ENCODE peak calls at places on chromosomes 5 and 9, in nine cellular contexts. S, B, L, F, D, Y, G, C and X are unnamed samples.

GRCh38 chr9:129938291-129938979 is 103.2 kb downstream of the USP20 start:
- ATAC-seq in L (no peak), D (no peak), G (no peak), Y (no peak), C (no peak), B (no peak), S (no peak), F (peak; percentile 22), X (peak; percentile 48)

GRCh38 chr5:167755420-167755819 is 536.0 kb upstream of the WWC1 start:
- ATAC-seq in F (no peak), D (no peak), G (no peak), C (no peak), B (no peak), L (no peak), S (no peak), Y (no peak), X (no peak)

GRCh38 chr5:171629221-171630005 is 156.2 kb upstream of the SMIM23 start:
- ATAC-seq in D (peak; percentile 74), Y (no peak), G (no peak), F (peak; percentile 56), S (no peak), C (no peak), L (peak; percentile 28), B (peak; percentile 53), X (no peak)

GRCh38 chr5:76548525-76549229 is 74.5 kb downstream of the F2RL2 start:
- ATAC-seq in S (no peak), B (peak; percentile 83), D (no peak), G (peak; percentile 83), C (no peak), L (no peak), F (no peak), Y (no peak), X (no peak)

GRCh38 chr5:135208555-135209494 is 174.8 kb upstream of the PITX1 start:
- ATAC-seq in G (no peak), Y (peak; percentile 76), S (no peak), D (peak; percentile 74), L (no peak), C (no peak), F (peak; percentile 73), B (peak; percentile 54), X (peak; percentile 60)

GRCh38 chr9:128421474-128422010 is 885 bp downstream of the CERCAM start:
- ATAC-seq in D (no peak), L (peak; percentile 1), Y (no peak), G (no peak), B (no peak), C (no peak), F (peak; percentile 5), S (no peak), X (peak; percentile 35)

GRCh38 chr5:10485897-10486296 is 44.2 kb downstream of the ROPN1L start:
- ATAC-seq in L (peak; percentile 34), S (no peak), B (no peak), C (no peak), D (no peak), F (peak; percentile 28), G (no peak), Y (no peak), X (no peak)

GRCh38 chr9:109022909-109023308 is 9.6 kb upstream of the CTNNAL1 start:
- ATAC-seq in L (no peak), D (peak; percentile 80), S (no peak), Y (peak; percentile 64), C (no peak), G (no peak), F (peak; percentile 13), B (no peak), X (no peak)

GRCh38 chr9:129275626-129276247 is 97.7 kb upstream of the IER5L start:
- ATAC-seq in F (no peak), Y (no peak), D (no peak), S (no peak), L (no peak), C (no peak), G (no peak), B (no peak), X (no peak)

GRCh38 chr5:95191330-95191729 is 93.6 kb downstream of the MCTP1 start:
- ATAC-seq in F (no peak), B (no peak), Y (no peak), D (no peak), G (no peak), S (no peak), C (no peak), L (no peak), X (no peak)

GRCh38 chr5:91119941-91120850 is 262.9 kb downstream of the ARRDC3 start:
- ATAC-seq in G (peak; percentile 39), B (peak; percentile 49), C (no peak), L (peak; percentile 77), S (no peak), D (no peak), Y (peak; percentile 68), F (peak; percentile 73), X (peak; percentile 80)

GRCh38 chr9:89563511-89564256 is 41.1 kb upstream of the GADD45G start:
- ATAC-seq in L (no peak), D (no peak), B (no peak), C (no peak), Y (no peak), G (no peak), S (no peak), F (no peak), X (no peak)

GRCh38 chr5:169945831-169946261 is 34.4 kb downstream of the INSYN2B start:
- ATAC-seq in C (no peak), B (peak; percentile 34), F (peak; percentile 88), Y (peak; percentile 38), D (no peak), L (peak; percentile 76), G (no peak), S (no peak), X (peak; percentile 60)

GRCh38 chr5:113507601-113508000 is 5.9 kb upstream of the YTHDC2 start:
- ATAC-seq in C (no peak), B (peak; percentile 60), F (no peak), Y (no peak), G (no peak), L (no peak), D (no peak), S (peak; percentile 70), X (no peak)

GRCh38 chr5:93596676-93597441 is 13.8 kb downstream of the NR2F1 start:
- ATAC-seq in Y (peak; percentile 17), G (no peak), D (peak; percentile 40), S (peak; percentile 39), C (peak; percentile 20), F (peak; percentile 92), L (peak; percentile 74), B (peak; percentile 97), X (peak; percentile 20)

GRCh38 chr5:151125421-151125820 is 32.2 kb downstream of the ANXA6 start:
- ATAC-seq in L (no peak), S (peak; percentile 62), C (peak; percentile 69), G (no peak), B (peak; percentile 15), Y (no peak), D (no peak), F (peak; percentile 31), X (no peak)
- H3K36me3 ChIP-seq in L (peaks cover 88% of the 10 kb centered on the region), S (peaks cover 94% of the 10 kb centered on the region), C (peaks cover 81% of the 10 kb centered on the region), G (no peaks in the 10 kb centered on the region), B (no peaks in the 10 kb centered on the region), Y (peaks cover 9% of the 10 kb centered on the region), D (no peaks in the 10 kb centered on the region), F (peaks cover 85% of the 10 kb centered on the region), X (no peaks in the 10 kb centered on the region)

GRCh38 chr5:132076202-132076830 is 2.7 kb downstream of the CSF2 start:
- ATAC-seq in B (no peak), C (no peak), Y (no peak), L (no peak), S (no peak), F (no peak), D (no peak), G (no peak), X (no peak)
- H3K36me3 ChIP-seq in B (no peaks in the 10 kb centered on the region), C (no peaks in the 10 kb centered on the region), Y (no peaks in the 10 kb centered on the region), L (no peaks in the 10 kb centered on the region), S (no peaks in the 10 kb centered on the region), F (no peaks in the 10 kb centered on the region), D (no peaks in the 10 kb centered on the region), G (no peaks in the 10 kb centered on the region), X (no peaks in the 10 kb centered on the region)

GRCh38 chr9:35054871-35055644 is 17.4 kb downstream of the VCP start:
- ATAC-seq in L (no peak), F (no peak), G (no peak), C (no peak), B (no peak), Y (no peak), S (no peak), D (no peak), X (no peak)
- H3K36me3 ChIP-seq in L (peaks cover 94% of the 10 kb centered on the region), F (peaks cover 92% of the 10 kb centered on the region), G (peaks cover 16% of the 10 kb centered on the region), C (peaks cover 40% of the 10 kb centered on the region), B (peaks cover 28% of the 10 kb centered on the region), Y (peaks cover 37% of the 10 kb centered on the region), S (peaks cover 47% of the 10 kb centered on the region), D (peaks cover 33% of the 10 kb centered on the region), X (peaks cover 87% of the 10 kb centered on the region)

DNA sequence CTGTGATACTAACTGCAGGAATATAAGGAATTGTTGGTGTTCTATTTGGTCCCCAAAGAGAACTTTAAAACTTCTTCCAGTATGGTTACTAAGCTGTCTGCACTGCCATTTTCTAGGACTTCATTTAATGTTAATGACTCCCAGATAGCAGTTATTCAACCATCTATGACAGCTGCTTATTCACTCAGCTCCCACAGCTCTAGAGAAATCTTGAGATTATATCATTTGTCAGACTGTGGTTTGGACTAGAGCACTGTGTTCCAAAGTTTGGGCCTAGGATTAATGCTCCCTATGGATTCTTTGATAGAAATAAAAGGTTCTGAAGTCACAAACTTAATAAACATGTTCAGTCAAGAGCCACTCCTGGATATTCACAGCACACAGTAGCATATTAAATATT is 173.8 kb downstream of the NFIB start:
- ATAC-seq in D (no peak), F (no peak), Y (no peak), L (no peak), S (no peak), G (no peak), C (no peak), B (no peak), X (no peak)
- H3K36me3 ChIP-seq in D (no peaks in the 10 kb centered on the region), F (no peaks in the 10 kb centered on the region), Y (no peaks in the 10 kb centered on the region), L (no peaks in the 10 kb centered on the region), S (no peaks in the 10 kb centered on the region), G (no peaks in the 10 kb centered on the region), C (no peaks in the 10 kb centered on the region), B (no peaks in the 10 kb centered on the region), X (no peaks in the 10 kb centered on the region)

GRCh38 chr9:76707510-76707909 is 56.7 kb upstream of the PCA3 start:
- ATAC-seq in S (no peak), B (no peak), L (no peak), G (no peak), F (no peak), Y (no peak), C (no peak), D (no peak), X (no peak)
- H3K36me3 ChIP-seq in S (no peaks in the 10 kb centered on the region), B (no peaks in the 10 kb centered on the region), L (no peaks in the 10 kb centered on the region), G (no peaks in the 10 kb centered on the region), F (no peaks in the 10 kb centered on the region), Y (no peaks in the 10 kb centered on the region), C (no peaks in the 10 kb centered on the region), D (no peaks in the 10 kb centered on the region), X (no peaks in the 10 kb centered on the region)

DNA sequence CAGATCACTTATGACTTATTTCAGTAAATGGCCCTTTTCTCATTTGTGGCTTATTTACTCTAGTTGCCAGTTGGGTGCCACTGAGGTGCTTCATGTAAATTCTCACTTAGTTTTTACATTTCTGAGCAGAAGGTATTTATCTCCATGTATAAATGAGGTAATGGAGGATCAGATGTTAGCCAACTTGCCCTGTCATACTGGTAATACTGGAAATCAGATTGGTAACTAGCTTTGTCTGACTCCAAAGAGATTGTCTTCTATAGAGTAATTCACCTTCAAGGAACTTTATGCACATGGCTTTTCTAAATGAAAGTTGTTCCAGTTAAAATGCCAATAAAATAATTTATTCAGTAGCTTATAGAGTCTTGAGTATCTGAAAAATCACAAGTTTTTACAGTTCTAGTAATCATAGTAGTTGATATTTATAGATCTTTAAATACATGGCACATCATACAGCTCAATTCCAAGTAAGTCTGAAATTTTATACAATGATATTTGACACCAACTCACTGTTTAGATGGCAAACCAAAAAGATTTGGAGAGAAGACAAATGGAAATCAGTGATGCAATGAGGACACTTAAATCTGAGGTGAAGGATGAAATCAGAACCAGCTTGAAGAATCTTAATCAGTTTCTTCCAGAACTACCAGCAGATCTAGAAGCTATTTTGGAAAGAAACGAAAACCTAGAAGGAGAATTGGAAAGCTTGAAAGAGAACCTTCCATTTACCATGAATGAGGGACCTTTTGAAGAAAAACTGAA is 28.8 kb downstream of the RAB14 start:
- ATAC-seq in S (no peak), B (no peak), F (no peak), G (no peak), C (no peak), D (no peak), L (no peak), Y (no peak), X (no peak)
- H3K36me3 ChIP-seq in S (peaks cover 88% of the 10 kb centered on the region), B (no peaks in the 10 kb centered on the region), F (peaks cover 95% of the 10 kb centered on the region), G (no peaks in the 10 kb centered on the region), C (peaks cover 45% of the 10 kb centered on the region), D (peaks cover 2% of the 10 kb centered on the region), L (peaks cover 99% of the 10 kb centered on the region), Y (peaks cover 17% of the 10 kb centered on the region), X (peaks cover 91% of the 10 kb centered on the region)